ENCODE peak calls at places on chromosomes 16 and 17, in four cellular contexts. One of them, this sample, is unnamed.

GRCh38 chr17:18089613-18090012 is 1.9 kb downstream of the DRG2 start:
- DNase-seq in transverse colon: no peak
- DNase-seq in Peyer's patch: no peak
- DNase-seq in endothelial cell of umbilical vein: no peak
- DNase-seq in this sample: no peak

GRCh38 chr16:85903576-85903975 is 4.6 kb downstream of the IRF8 start:
- DNase-seq in transverse colon: no peak
- DNase-seq in Peyer's patch: no peak
- DNase-seq in endothelial cell of umbilical vein: no peak
- DNase-seq in this sample: no peak

GRCh38 chr16:7268182-7268581 is 64.5 kb upstream of the RBFOX1 start:
- DNase-seq in transverse colon: no peak
- DNase-seq in Peyer's patch: no peak
- DNase-seq in endothelial cell of umbilical vein: no peak
- DNase-seq in this sample: no peak

GRCh38 chr17:49390548-49391324 is 23.9 kb downstream of the PHB1 start:
- DNase-seq in transverse colon: peak; percentile 48
- DNase-seq in Peyer's patch: peak; percentile 50
- DNase-seq in endothelial cell of umbilical vein: peak; percentile 29
- DNase-seq in this sample: no peak

GRCh38 chr17:69357701-69358100 is 30.8 kb upstream of the ABCA5 start:
- DNase-seq in transverse colon: no peak
- DNase-seq in Peyer's patch: no peak
- DNase-seq in endothelial cell of umbilical vein: no peak
- DNase-seq in this sample: no peak

GRCh38 chr17:41784207-41784744 is 2.2 kb downstream of the JUP start:
- DNase-seq in transverse colon: peak; percentile 52
- DNase-seq in Peyer's patch: no peak
- DNase-seq in endothelial cell of umbilical vein: peak; percentile 54
- DNase-seq in this sample: no peak

GRCh38 chr17:82480345-82480744 is 21.8 kb downstream of the NARF start:
- DNase-seq in transverse colon: no peak
- DNase-seq in Peyer's patch: no peak
- DNase-seq in endothelial cell of umbilical vein: no peak
- DNase-seq in this sample: no peak

GRCh38 chr17:29162909-29163341 is 17.3 kb downstream of the MYO18A start:
- DNase-seq in transverse colon: no peak
- DNase-seq in Peyer's patch: no peak
- DNase-seq in endothelial cell of umbilical vein: no peak
- DNase-seq in this sample: no peak

GRCh38 chr17:32588982-32589381 is 102.2 kb downstream of the CDK5R1 start:
- DNase-seq in transverse colon: no peak
- DNase-seq in Peyer's patch: no peak
- DNase-seq in endothelial cell of umbilical vein: no peak
- DNase-seq in this sample: no peak

GRCh38 chr17:57552114-57552601 is 192.9 kb downstream of the CCDC182 start:
- DNase-seq in transverse colon: peak; percentile 39
- DNase-seq in Peyer's patch: no peak
- DNase-seq in endothelial cell of umbilical vein: no peak
- DNase-seq in this sample: peak; percentile 22

GRCh38 chr16:81786321-81786720 is 7.2 kb downstream of the PLCG2 start:
- DNase-seq in transverse colon: no peak
- DNase-seq in Peyer's patch: no peak
- DNase-seq in endothelial cell of umbilical vein: peak; percentile 36
- DNase-seq in this sample: no peak

GRCh38 chr16:9151074-9151473 is 59.6 kb downstream of the HAPSTR1 start:
- DNase-seq in transverse colon: no peak
- DNase-seq in Peyer's patch: no peak
- DNase-seq in endothelial cell of umbilical vein: no peak
- DNase-seq in this sample: no peak

GRCh38 chr17:74085434-74085833 is 118.0 kb upstream of the RPL38 start:
- DNase-seq in transverse colon: no peak
- DNase-seq in Peyer's patch: no peak
- DNase-seq in endothelial cell of umbilical vein: no peak
- DNase-seq in this sample: no peak

GRCh38 chr17:37107406-37108083 is 158.8 kb downstream of the AATF start:
- DNase-seq in transverse colon: no peak
- DNase-seq in Peyer's patch: no peak
- DNase-seq in endothelial cell of umbilical vein: no peak
- DNase-seq in this sample: no peak

GRCh38 chr17:32783602-32784001 is 93.3 kb downstream of the MYO1D start:
- DNase-seq in transverse colon: no peak
- DNase-seq in Peyer's patch: no peak
- DNase-seq in endothelial cell of umbilical vein: peak; percentile 75
- DNase-seq in this sample: no peak

GRCh38 chr17:10052414-10052813 is 146.0 kb downstream of the GAS7 start:
- DNase-seq in transverse colon: no peak
- DNase-seq in Peyer's patch: no peak
- DNase-seq in endothelial cell of umbilical vein: no peak
- DNase-seq in this sample: no peak

GRCh38 chr16:35492225-35492624 is 2032.8 kb downstream of the TP53TG3F start:
- DNase-seq in transverse colon: no peak
- DNase-seq in Peyer's patch: no peak
- DNase-seq in endothelial cell of umbilical vein: no peak
- DNase-seq in this sample: no peak

GRCh38 chr16:66107661-66108060 is 258.8 kb upstream of the CDH5 start:
- DNase-seq in transverse colon: no peak
- DNase-seq in Peyer's patch: no peak
- DNase-seq in endothelial cell of umbilical vein: no peak
- DNase-seq in this sample: no peak

GRCh38 chr16:23406546-23407240 is 46.3 kb downstream of the COG7 start:
- DNase-seq in transverse colon: no peak
- DNase-seq in Peyer's patch: no peak
- DNase-seq in endothelial cell of umbilical vein: no peak
- DNase-seq in this sample: no peak

GRCh38 chr17:65022751-65023421 is 33.7 kb downstream of the GNA13 start:
- DNase-seq in transverse colon: no peak
- DNase-seq in Peyer's patch: no peak
- DNase-seq in endothelial cell of umbilical vein: peak; percentile 40
- DNase-seq in this sample: no peak

GRCh38 chr16:68084504-68085258 is 489 bp upstream of the NFATC3 start:
- DNase-seq in transverse colon: peak; percentile 92
- DNase-seq in Peyer's patch: peak; percentile 95
- DNase-seq in endothelial cell of umbilical vein: peak; percentile 81
- DNase-seq in this sample: peak; percentile 87

GRCh38 chr16:89471225-89471624 is 19.1 kb downstream of the ANKRD11 start:
- DNase-seq in transverse colon: no peak
- DNase-seq in Peyer's patch: no peak
- DNase-seq in endothelial cell of umbilical vein: no peak
- DNase-seq in this sample: no peak

GRCh38 chr16:72566174-72566573 is 394.2 kb upstream of the PMFBP1 start:
- DNase-seq in transverse colon: no peak
- DNase-seq in Peyer's patch: no peak
- DNase-seq in endothelial cell of umbilical vein: no peak
- DNase-seq in this sample: no peak

GRCh38 chr16:30985401-30986128 is 558 bp downstream of the HSD3B7 start:
- DNase-seq in transverse colon: peak; percentile 82
- DNase-seq in Peyer's patch: peak; percentile 89
- DNase-seq in endothelial cell of umbilical vein: no peak
- DNase-seq in this sample: no peak

GRCh38 chr17:17567114-17567513 is 24.4 kb downstream of the PEMT start:
- DNase-seq in transverse colon: no peak
- DNase-seq in Peyer's patch: no peak
- DNase-seq in endothelial cell of umbilical vein: no peak
- DNase-seq in this sample: no peak

GRCh38 chr16:83831451-83831987 is 23.7 kb downstream of the HSBP1 start:
- DNase-seq in transverse colon: no peak
- DNase-seq in Peyer's patch: no peak
- DNase-seq in endothelial cell of umbilical vein: no peak
- DNase-seq in this sample: no peak

GRCh38 chr16:72876221-72876620 is 171.7 kb downstream of the ZFHX3 start:
- DNase-seq in transverse colon: peak; percentile 44
- DNase-seq in Peyer's patch: no peak
- DNase-seq in endothelial cell of umbilical vein: peak; percentile 67
- DNase-seq in this sample: no peak

GRCh38 chr17:65984299-65984698 is 207.6 kb downstream of the CEP112 start:
- DNase-seq in transverse colon: no peak
- DNase-seq in Peyer's patch: no peak
- DNase-seq in endothelial cell of umbilical vein: no peak
- DNase-seq in this sample: no peak

GRCh38 chr16:74280448-74280847 is 16.2 kb upstream of the PSMD7 start:
- DNase-seq in transverse colon: no peak
- DNase-seq in Peyer's patch: no peak
- DNase-seq in endothelial cell of umbilical vein: no peak
- DNase-seq in this sample: no peak

GRCh38 chr17:59897090-59897489 is 4.2 kb downstream of the RPS6KB1 start:
- DNase-seq in transverse colon: no peak
- DNase-seq in Peyer's patch: no peak
- DNase-seq in endothelial cell of umbilical vein: no peak
- DNase-seq in this sample: no peak

GRCh38 chr17:59892251-59892848 is 393 bp downstream of the TUBD1 start:
- DNase-seq in transverse colon: peak; percentile 14
- DNase-seq in Peyer's patch: no peak
- DNase-seq in endothelial cell of umbilical vein: no peak
- DNase-seq in this sample: no peak

GRCh38 chr17:59892849-59893616 is at the start of the genes RPS6KB1 and TUBD1:
- DNase-seq in transverse colon: peak; percentile 98
- DNase-seq in Peyer's patch: peak; percentile 95
- DNase-seq in endothelial cell of umbilical vein: peak; percentile 100
- DNase-seq in this sample: peak; percentile 98

GRCh38 chr17:59890720-59891119 is 2.0 kb downstream of the TUBD1 start:
- DNase-seq in transverse colon: no peak
- DNase-seq in Peyer's patch: no peak
- DNase-seq in endothelial cell of umbilical vein: no peak
- DNase-seq in this sample: no peak

DNA sequence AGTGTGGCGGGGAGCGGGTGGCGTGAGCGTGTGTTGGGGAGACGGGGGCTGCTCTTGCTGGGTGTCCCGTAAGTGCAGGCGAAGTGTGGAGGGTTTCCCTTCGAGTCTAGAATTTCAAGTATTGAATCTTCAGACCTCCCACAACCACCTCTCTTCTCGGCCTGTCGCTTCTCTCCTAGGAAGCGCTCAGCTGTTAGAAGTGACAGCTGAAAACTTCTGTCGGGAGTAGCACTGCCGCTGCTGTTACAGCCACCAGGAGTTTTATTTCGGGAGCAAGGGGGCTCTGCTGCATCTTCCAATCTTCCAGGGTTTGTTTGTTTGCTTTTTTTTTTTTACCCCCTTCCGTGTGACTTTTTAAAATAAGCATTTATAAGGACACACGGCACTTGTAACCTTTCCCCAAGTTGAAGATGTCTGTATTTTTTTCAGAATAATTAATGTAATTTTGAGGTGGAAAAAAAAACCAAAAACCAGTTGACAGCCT is 738 bp downstream of the RPS6KB1 start:
- DNase-seq in transverse colon: no peak
- DNase-seq in Peyer's patch: no peak
- DNase-seq in endothelial cell of umbilical vein: peak; percentile 44
- DNase-seq in this sample: no peak
- H3K4me1 ChIP-seq in transverse colon: peaks cover 26% of the 10 kb centered on the region
- H3K4me1 ChIP-seq in Peyer's patch: no peaks in the 10 kb centered on the region
- H3K4me1 ChIP-seq in endothelial cell of umbilical vein: peaks cover 11% of the 10 kb centered on the region
- H3K4me1 ChIP-seq in this sample: peaks cover 37% of the 10 kb centered on the region

DNA sequence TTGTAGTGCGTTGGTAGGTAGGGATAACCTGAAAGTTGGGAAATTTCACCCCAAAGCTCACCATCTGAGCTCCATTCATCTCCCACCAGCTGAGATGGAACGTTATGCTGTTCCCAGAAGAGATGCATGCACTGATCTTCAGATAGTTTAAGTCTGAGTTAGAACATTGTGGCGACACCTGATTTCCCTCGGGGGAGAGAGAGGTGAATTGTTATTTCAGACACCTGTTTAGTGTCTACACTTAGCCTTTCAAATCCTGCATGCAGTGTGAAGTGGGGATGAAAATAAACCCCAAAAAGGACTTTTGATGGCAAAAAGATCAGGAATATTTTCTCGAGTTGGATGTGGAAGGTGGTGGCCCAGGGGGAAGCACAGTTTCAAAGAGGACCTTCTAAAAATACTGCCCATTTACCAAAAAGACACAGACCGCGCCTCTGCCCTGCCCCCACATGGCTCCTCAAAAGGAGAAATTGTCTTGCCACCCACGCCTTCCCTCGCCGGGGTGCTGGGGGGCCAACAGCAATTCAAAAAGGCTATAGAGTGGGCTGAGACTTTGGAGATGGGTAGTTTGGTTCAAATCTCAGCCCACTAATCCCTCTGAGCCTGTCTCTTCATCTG is 11.4 kb downstream of the CIITA start:
- DNase-seq in transverse colon: no peak
- DNase-seq in Peyer's patch: no peak
- DNase-seq in endothelial cell of umbilical vein: no peak
- DNase-seq in this sample: no peak
- H3K4me1 ChIP-seq in transverse colon: no peaks in the 10 kb centered on the region
- H3K4me1 ChIP-seq in Peyer's patch: peaks cover 3% of the 10 kb centered on the region
- H3K4me1 ChIP-seq in endothelial cell of umbilical vein: no peaks in the 10 kb centered on the region
- H3K4me1 ChIP-seq in this sample: no peaks in the 10 kb centered on the region

GRCh38 chr17:78746949-78747269 is 35.2 kb downstream of the CYTH1 start:
- DNase-seq in transverse colon: no peak
- DNase-seq in Peyer's patch: no peak
- DNase-seq in endothelial cell of umbilical vein: no peak
- DNase-seq in this sample: no peak
- H3K4me1 ChIP-seq in transverse colon: peaks cover 21% of the 10 kb centered on the region
- H3K4me1 ChIP-seq in Peyer's patch: no peaks in the 10 kb centered on the region
- H3K4me1 ChIP-seq in endothelial cell of umbilical vein: peaks cover 9% of the 10 kb centered on the region
- H3K4me1 ChIP-seq in this sample: peaks cover 97% of the 10 kb centered on the region

GRCh38 chr17:59786536-59787319 is 79.3 kb downstream of the VMP1 start:
- DNase-seq in transverse colon: peak; percentile 69
- DNase-seq in Peyer's patch: no peak
- DNase-seq in endothelial cell of umbilical vein: peak; percentile 98
- DNase-seq in this sample: peak; percentile 61

GRCh38 chr17:59783221-59784016 is 76.0 kb downstream of the VMP1 start:
- DNase-seq in transverse colon: no peak
- DNase-seq in Peyer's patch: no peak
- DNase-seq in endothelial cell of umbilical vein: peak; percentile 91
- DNase-seq in this sample: no peak

GRCh38 chr17:59790936-59791335 is 83.5 kb downstream of the VMP1 start:
- DNase-seq in transverse colon: no peak
- DNase-seq in Peyer's patch: no peak
- DNase-seq in endothelial cell of umbilical vein: no peak
- DNase-seq in this sample: no peak

GRCh38 chr17:59786213-59786535 is 78.7 kb downstream of the VMP1 start:
- DNase-seq in transverse colon: no peak
- DNase-seq in Peyer's patch: no peak
- DNase-seq in endothelial cell of umbilical vein: no peak
- DNase-seq in this sample: no peak

DNA sequence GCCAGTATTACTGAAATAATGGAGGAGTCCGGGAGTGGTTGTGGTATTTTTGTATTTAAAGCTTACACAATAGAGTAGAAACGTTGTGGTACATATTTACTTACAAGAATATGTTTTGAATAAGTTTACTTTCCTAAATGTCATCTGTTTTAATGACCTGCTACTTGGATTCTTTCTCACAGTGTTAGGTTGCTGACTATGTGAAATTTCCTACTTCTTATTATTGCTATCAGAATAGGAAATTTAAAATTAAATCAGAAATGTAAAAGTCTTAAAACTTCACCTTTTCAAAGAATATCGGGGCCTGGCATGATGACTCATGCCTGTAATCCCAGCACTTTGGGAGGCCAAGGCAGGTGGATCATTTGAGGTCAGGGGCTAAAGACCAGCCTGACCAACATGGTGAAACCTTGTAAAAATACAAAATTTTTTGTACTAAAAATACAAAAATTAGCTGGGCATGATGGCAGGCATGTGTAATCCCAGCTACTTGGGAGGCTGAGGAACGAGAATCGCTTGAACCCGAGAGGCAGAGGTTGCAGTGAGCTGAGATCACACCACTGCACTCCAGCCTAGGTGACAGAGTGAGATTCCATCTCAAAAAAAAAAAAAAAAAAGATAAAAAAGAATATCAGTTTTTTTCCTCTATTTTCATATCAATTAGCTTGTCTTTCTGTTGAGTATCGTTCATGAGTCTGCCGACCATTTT is 77.8 kb downstream of the VMP1 start:
- DNase-seq in transverse colon: no peak
- DNase-seq in Peyer's patch: no peak
- DNase-seq in endothelial cell of umbilical vein: peak; percentile 34
- DNase-seq in this sample: no peak
- H3K4me1 ChIP-seq in transverse colon: peaks cover 42% of the 10 kb centered on the region
- H3K4me1 ChIP-seq in Peyer's patch: no peaks in the 10 kb centered on the region
- H3K4me1 ChIP-seq in endothelial cell of umbilical vein: peaks cover 59% of the 10 kb centered on the region
- H3K4me1 ChIP-seq in this sample: peaks cover 35% of the 10 kb centered on the region

This sample was measured in CD8-positive, alpha-beta T cell.